ENCODE peak calls at places on chromosome 21, in six cellular contexts. One of them, this sample, is unnamed.

GRCh38 chr21:38380391-38381137 is 117.7 kb downstream of the ERG start:
- DNase-seq in endothelial cell: no peak
- DNase-seq in AG09309: no peak
- DNase-seq in psoas muscle: no peak
- DNase-seq in HFF-Myc: no peak
- DNase-seq in HL-60: no peak
- DNase-seq in this sample: peak

GRCh38 chr21:32193066-32193465 is 85.8 kb downstream of the MIS18A start:
- DNase-seq in psoas muscle: no peak
- DNase-seq in endothelial cell: no peak
- DNase-seq in AG09309: no peak
- DNase-seq in HFF-Myc: no peak
- DNase-seq in HL-60: no peak
- DNase-seq in this sample: no peak

GRCh38 chr21:38916214-38916964 is 110.7 kb downstream of the ETS2 start:
- DNase-seq in HFF-Myc: no peak
- DNase-seq in endothelial cell: no peak
- DNase-seq in psoas muscle: no peak
- DNase-seq in HL-60: no peak
- DNase-seq in AG09309: no peak
- DNase-seq in this sample: no peak

GRCh38 chr21:31334648-31335121 is 9.4 kb downstream of the TIAM1 start:
- DNase-seq in AG09309: no peak
- DNase-seq in HL-60: no peak
- DNase-seq in psoas muscle: no peak
- DNase-seq in endothelial cell: no peak
- DNase-seq in HFF-Myc: no peak
- DNase-seq in this sample: no peak

GRCh38 chr21:27787046-27787445 is 820.2 kb upstream of the ADAMTS5 start:
- DNase-seq in HL-60: no peak
- DNase-seq in endothelial cell: no peak
- DNase-seq in psoas muscle: no peak
- DNase-seq in HFF-Myc: no peak
- DNase-seq in AG09309: no peak
- DNase-seq in this sample: peak

GRCh38 chr21:45104560-45104959 is 30.2 kb downstream of the ADARB1 start:
- DNase-seq in endothelial cell: no peak
- DNase-seq in psoas muscle: no peak
- DNase-seq in HL-60: no peak
- DNase-seq in HFF-Myc: no peak
- DNase-seq in AG09309: no peak
- DNase-seq in this sample: peak

GRCh38 chr21:37787456-37787855 is 128.8 kb downstream of the KCNJ6 start:
- DNase-seq in psoas muscle: no peak
- DNase-seq in endothelial cell: no peak
- DNase-seq in HL-60: no peak
- DNase-seq in AG09309: peak
- DNase-seq in HFF-Myc: peak
- DNase-seq in this sample: peak

GRCh38 chr21:16169102-16169511 is 439.3 kb downstream of the USP25 start:
- DNase-seq in psoas muscle: no peak
- DNase-seq in AG09309: peak
- DNase-seq in endothelial cell: no peak
- DNase-seq in HL-60: no peak
- DNase-seq in HFF-Myc: no peak
- DNase-seq in this sample: peak

GRCh38 chr21:31564439-31564838 is 95.1 kb upstream of the SOD1 start:
- DNase-seq in HL-60: no peak
- DNase-seq in psoas muscle: no peak
- DNase-seq in AG09309: no peak
- DNase-seq in HFF-Myc: no peak
- DNase-seq in endothelial cell: no peak
- DNase-seq in this sample: peak

GRCh38 chr21:39666026-39666425 is 53.3 kb downstream of the B3GALT5 start:
- DNase-seq in HL-60: no peak
- DNase-seq in AG09309: no peak
- DNase-seq in endothelial cell: no peak
- DNase-seq in psoas muscle: no peak
- DNase-seq in HFF-Myc: no peak
- DNase-seq in this sample: no peak

GRCh38 chr21:32257952-32258785 is 20.7 kb downstream of the MIS18A start:
- DNase-seq in HL-60: peak
- DNase-seq in psoas muscle: peak
- DNase-seq in endothelial cell: peak
- DNase-seq in HFF-Myc: peak
- DNase-seq in AG09309: peak
- DNase-seq in this sample: peak

GRCh38 chr21:40511976-40512375 is 335.0 kb downstream of the DSCAM start:
- DNase-seq in endothelial cell: no peak
- DNase-seq in HL-60: no peak
- DNase-seq in AG09309: peak
- DNase-seq in HFF-Myc: no peak
- DNase-seq in psoas muscle: no peak
- DNase-seq in this sample: no peak

GRCh38 chr21:37821791-37822450 is 94.3 kb downstream of the KCNJ6 start:
- DNase-seq in AG09309: no peak
- DNase-seq in endothelial cell: no peak
- DNase-seq in psoas muscle: no peak
- DNase-seq in HFF-Myc: no peak
- DNase-seq in HL-60: no peak
- DNase-seq in this sample: no peak

GRCh38 chr21:28089599-28090421 is 902.9 kb downstream of the LTN1 start:
- DNase-seq in HFF-Myc: no peak
- DNase-seq in psoas muscle: no peak
- DNase-seq in HL-60: no peak
- DNase-seq in AG09309: no peak
- DNase-seq in endothelial cell: no peak
- DNase-seq in this sample: no peak

GRCh38 chr21:46667735-46668380 is 32.4 kb downstream of the PRMT2 start:
- DNase-seq in HL-60: peak
- DNase-seq in endothelial cell: peak
- DNase-seq in AG09309: no peak
- DNase-seq in psoas muscle: no peak
- DNase-seq in HFF-Myc: peak
- DNase-seq in this sample: peak

GRCh38 chr21:15856813-15857212 is 127.0 kb downstream of the USP25 start:
- DNase-seq in HL-60: no peak
- DNase-seq in psoas muscle: no peak
- DNase-seq in AG09309: no peak
- DNase-seq in endothelial cell: no peak
- DNase-seq in HFF-Myc: no peak
- DNase-seq in this sample: no peak

GRCh38 chr21:44428281-44428942 is 26.9 kb upstream of the LRRC3 start:
- DNase-seq in AG09309: no peak
- DNase-seq in endothelial cell: peak
- DNase-seq in HL-60: peak
- DNase-seq in psoas muscle: no peak
- DNase-seq in HFF-Myc: no peak
- DNase-seq in this sample: no peak

GRCh38 chr21:25456672-25457071 is 150.6 kb downstream of the MRPL39 start:
- DNase-seq in HFF-Myc: no peak
- DNase-seq in endothelial cell: no peak
- DNase-seq in HL-60: no peak
- DNase-seq in AG09309: no peak
- DNase-seq in psoas muscle: no peak
- DNase-seq in this sample: peak

GRCh38 chr21:45256912-45257672 is 30.6 kb downstream of the POFUT2 start:
- DNase-seq in endothelial cell: no peak
- DNase-seq in psoas muscle: no peak
- DNase-seq in HL-60: no peak
- DNase-seq in AG09309: no peak
- DNase-seq in HFF-Myc: no peak
- DNase-seq in this sample: no peak

GRCh38 chr21:46323227-46323709 is 402 bp downstream of the C21orf58 start:
- DNase-seq in psoas muscle: no peak
- DNase-seq in endothelial cell: peak
- DNase-seq in AG09309: no peak
- DNase-seq in HFF-Myc: no peak
- DNase-seq in HL-60: no peak
- DNase-seq in this sample: no peak

GRCh38 chr21:45353200-45353599 is 51.8 kb upstream of the COL18A1 start:
- DNase-seq in HFF-Myc: no peak
- DNase-seq in psoas muscle: no peak
- DNase-seq in HL-60: no peak
- DNase-seq in endothelial cell: no peak
- DNase-seq in AG09309: no peak
- DNase-seq in this sample: no peak

GRCh38 chr21:45365608-45366241 is 39.2 kb upstream of the COL18A1 start:
- DNase-seq in AG09309: no peak
- DNase-seq in HL-60: no peak
- DNase-seq in HFF-Myc: no peak
- DNase-seq in psoas muscle: no peak
- DNase-seq in endothelial cell: no peak
- DNase-seq in this sample: peak

GRCh38 chr21:25891596-25891995 is 156.8 kb downstream of the GABPA start:
- DNase-seq in HL-60: no peak
- DNase-seq in AG09309: no peak
- DNase-seq in psoas muscle: no peak
- DNase-seq in endothelial cell: no peak
- DNase-seq in HFF-Myc: no peak
- DNase-seq in this sample: no peak

GRCh38 chr21:23601549-23601948 is 2005.7 kb downstream of the MRPL39 start:
- DNase-seq in AG09309: no peak
- DNase-seq in HFF-Myc: no peak
- DNase-seq in HL-60: no peak
- DNase-seq in psoas muscle: no peak
- DNase-seq in endothelial cell: no peak
- DNase-seq in this sample: no peak

DNA sequence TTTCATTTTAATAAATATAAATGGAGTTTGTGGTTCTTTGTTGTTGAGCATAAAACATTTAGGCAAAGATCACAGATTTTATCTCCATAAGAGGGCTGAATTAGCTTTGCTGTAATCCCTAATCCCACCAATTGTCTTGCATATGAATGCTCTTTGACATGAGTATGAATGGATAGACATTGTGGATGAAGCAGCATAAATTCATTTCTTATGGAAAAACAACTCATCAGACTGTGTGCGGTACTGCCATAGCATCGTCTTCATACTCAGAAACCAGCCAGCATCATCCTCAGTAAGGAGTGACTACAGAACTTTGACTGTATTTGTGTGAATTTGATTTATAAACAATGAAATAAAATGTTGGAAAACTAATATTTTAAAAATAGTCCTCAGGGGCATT is 19.6 kb downstream of the SON start:
- DNase-seq in endothelial cell: no peak
- DNase-seq in HFF-Myc: no peak
- DNase-seq in HL-60: no peak
- DNase-seq in psoas muscle: no peak
- DNase-seq in AG09309: no peak
- DNase-seq in this sample: no peak
- TF ChIP-seq CTCF in endothelial cell: no peak
- TF ChIP-seq CTCF in HFF-Myc: no peak
- TF ChIP-seq CTCF in HL-60: no peak
- TF ChIP-seq CTCF in psoas muscle: no peak
- TF ChIP-seq CTCF in AG09309: no peak
- TF ChIP-seq CTCF in this sample: no peak

GRCh38 chr21:36708512-36709029 is 9.7 kb downstream of the SIM2 start:
- DNase-seq in endothelial cell: no peak
- DNase-seq in psoas muscle: no peak
- DNase-seq in AG09309: no peak
- DNase-seq in HL-60: no peak
- DNase-seq in HFF-Myc: no peak
- DNase-seq in this sample: no peak

GRCh38 chr21:36709030-36709867 is 10.3 kb downstream of the SIM2 start:
- DNase-seq in psoas muscle: no peak
- DNase-seq in HFF-Myc: no peak
- DNase-seq in endothelial cell: no peak
- DNase-seq in HL-60: no peak
- DNase-seq in AG09309: no peak
- DNase-seq in this sample: no peak

GRCh38 chr21:36707763-36708511 is 9.0 kb downstream of the SIM2 start:
- DNase-seq in endothelial cell: no peak
- DNase-seq in HFF-Myc: no peak
- DNase-seq in AG09309: no peak
- DNase-seq in HL-60: no peak
- DNase-seq in psoas muscle: no peak
- DNase-seq in this sample: no peak

GRCh38 chr21:36709868-36710728 is 11.2 kb downstream of the SIM2 start:
- DNase-seq in HFF-Myc: no peak
- DNase-seq in HL-60: no peak
- DNase-seq in psoas muscle: no peak
- DNase-seq in endothelial cell: no peak
- DNase-seq in AG09309: no peak
- DNase-seq in this sample: no peak

DNA sequence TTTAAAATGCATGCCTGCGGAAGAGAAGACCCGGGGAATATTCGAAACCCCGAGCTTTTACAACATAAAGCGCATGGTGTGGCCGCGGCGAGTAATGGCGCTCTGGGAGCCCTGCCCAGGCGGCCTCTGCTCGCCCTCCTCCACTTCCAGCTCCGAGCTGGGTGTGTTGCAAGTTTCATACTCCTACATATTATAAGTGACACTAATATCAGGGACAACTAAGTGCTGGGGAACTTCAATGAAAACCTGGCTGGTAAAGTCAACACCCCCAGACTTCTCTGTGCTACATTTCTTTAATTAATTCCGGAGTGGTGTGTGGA is 11.8 kb downstream of the SIM2 start:
- DNase-seq in psoas muscle: no peak
- DNase-seq in HL-60: no peak
- DNase-seq in endothelial cell: no peak
- DNase-seq in AG09309: no peak
- DNase-seq in HFF-Myc: no peak
- DNase-seq in this sample: no peak
- TF ChIP-seq CTCF in psoas muscle: no peak
- TF ChIP-seq CTCF in HL-60: no peak
- TF ChIP-seq CTCF in endothelial cell: no peak
- TF ChIP-seq CTCF in AG09309: no peak
- TF ChIP-seq CTCF in HFF-Myc: no peak
- TF ChIP-seq CTCF in this sample: no peak

GRCh38 chr21:34510148-34511142 is 1.6 kb downstream of the KCNE1 start:
- DNase-seq in AG09309: no peak
- DNase-seq in HFF-Myc: no peak
- DNase-seq in HL-60: peak
- DNase-seq in endothelial cell: peak
- DNase-seq in psoas muscle: peak
- DNase-seq in this sample: peak
- TF ChIP-seq CTCF in AG09309: peak
- TF ChIP-seq CTCF in HFF-Myc: peak
- TF ChIP-seq CTCF in HL-60: peak
- TF ChIP-seq CTCF in endothelial cell: peak
- TF ChIP-seq CTCF in psoas muscle: peak
- TF ChIP-seq CTCF in this sample: peak

GRCh38 chr21:41769521-41769920 is 2.7 kb upstream of the RIPK4 start:
- DNase-seq in psoas muscle: no peak
- DNase-seq in HFF-Myc: no peak
- DNase-seq in HL-60: no peak
- DNase-seq in AG09309: no peak
- DNase-seq in endothelial cell: no peak
- DNase-seq in this sample: no peak

GRCh38 chr21:41767606-41768370 is 936 bp upstream of the RIPK4 start:
- DNase-seq in HFF-Myc: no peak
- DNase-seq in HL-60: no peak
- DNase-seq in psoas muscle: no peak
- DNase-seq in AG09309: no peak
- DNase-seq in endothelial cell: peak
- DNase-seq in this sample: no peak

GRCh38 chr21:41769933-41770332 is 3.1 kb upstream of the RIPK4 start:
- DNase-seq in AG09309: no peak
- DNase-seq in HL-60: no peak
- DNase-seq in psoas muscle: no peak
- DNase-seq in endothelial cell: no peak
- DNase-seq in HFF-Myc: no peak
- DNase-seq in this sample: no peak

GRCh38 chr21:41769106-41769505 is 2.3 kb upstream of the RIPK4 start:
- DNase-seq in psoas muscle: no peak
- DNase-seq in HFF-Myc: no peak
- DNase-seq in AG09309: no peak
- DNase-seq in endothelial cell: no peak
- DNase-seq in HL-60: no peak
- DNase-seq in this sample: no peak

GRCh38 chr21:41768371-41769042 is 1.7 kb upstream of the RIPK4 start:
- DNase-seq in endothelial cell: peak
- DNase-seq in psoas muscle: no peak
- DNase-seq in HFF-Myc: no peak
- DNase-seq in AG09309: peak
- DNase-seq in HL-60: no peak
- DNase-seq in this sample: peak
- TF ChIP-seq CTCF in endothelial cell: no peak
- TF ChIP-seq CTCF in psoas muscle: no peak
- TF ChIP-seq CTCF in HFF-Myc: peak
- TF ChIP-seq CTCF in AG09309: peak
- TF ChIP-seq CTCF in HL-60: no peak
- TF ChIP-seq CTCF in this sample: peak

This sample was measured in fibroblast of pulmonary artery.